ENCODE peak calls at places on chromosomes 6 and 20, in eight cellular contexts. G, X, B, K, I, T, U and S are unnamed samples.

GRCh38 chr6:64217721-64218603 is 582.4 kb downstream of the PHF3 start:
- DNase-seq in G (no peak), X (no peak), B (no peak), K (no peak), I (no peak), T (peak; percentile 38), U (no peak), S (no peak)

GRCh38 chr6:25449774-25450173 is 170.6 kb downstream of the CARMIL1 start:
- DNase-seq in G (no peak), X (no peak), B (no peak), K (no peak), I (no peak), T (no peak), U (no peak), S (no peak)

GRCh38 chr6:40722553-40723258 is 135.5 kb upstream of the LRFN2 start:
- DNase-seq in G (peak; percentile 7), X (no peak), B (no peak), K (no peak), I (no peak), T (no peak), U (no peak), S (no peak)

GRCh38 chr6:112827793-112828192 is 480.7 kb downstream of the RFPL4B start:
- DNase-seq in G (peak; percentile 12), X (peak; percentile 59), B (no peak), K (no peak), I (no peak), T (peak; percentile 25), U (peak; percentile 15), S (no peak)

GRCh38 chr6:163324326-163324927 is 90.1 kb upstream of the QKI start:
- DNase-seq in G (peak; percentile 64), X (peak; percentile 89), B (no peak), K (no peak), I (no peak), T (no peak), U (peak; percentile 79), S (no peak)

GRCh38 chr20:25544316-25544715 is 41.0 kb downstream of the NINL start:
- DNase-seq in G (no peak), X (no peak), B (no peak), K (no peak), I (no peak), T (peak; percentile 13), U (no peak), S (no peak)

GRCh38 chr20:31719644-31720485 is 2.8 kb downstream of the BCL2L1 start:
- DNase-seq in G (peak; percentile 82), X (peak; percentile 77), B (peak; percentile 45), K (no peak), I (no peak), T (peak; percentile 59), U (peak; percentile 63), S (no peak)

GRCh38 chr6:2999005-2999620 is 581 bp upstream of the NQO2 start:
- DNase-seq in G (peak; percentile 83), X (no peak), B (peak; percentile 82), K (no peak), I (no peak), T (peak; percentile 66), U (no peak), S (no peak)

GRCh38 chr6:140138311-140138994 is 764.0 kb upstream of the CITED2 start:
- DNase-seq in G (no peak), X (no peak), B (no peak), K (no peak), I (no peak), T (no peak), U (no peak), S (no peak)

GRCh38 chr6:30931959-30932645 is at the start of gene SFTA2:
- DNase-seq in G (no peak), X (no peak), B (no peak), K (no peak), I (no peak), T (no peak), U (no peak), S (no peak)